ENCODE peak calls at places on chromosomes 16 and 17, in six cellular contexts. F is colonic mucosa, G is A549, H is fibroblast of pulmonary artery, L is foreskin fibroblast, Q is GM12864. B is an unnamed sample.
A peak's percentile ranks its signal among the peaks of the same experiment; 100 is the strongest.

GRCh38 chr17:80793851-80794267 is 197.8 kb upstream of the CHMP6 start:
- DNase-seq in H (peak; percentile 76), L (peak; percentile 24), Q (no peak), G (no peak), F (no peak), B (no peak)

GRCh38 chr17:43068570-43069367 is 43.7 kb downstream of the RND2 start:
- DNase-seq in F (no peak), L (peak; percentile 8), G (peak; percentile 22), Q (no peak), H (peak; percentile 5), B (no peak)

GRCh38 chr17:4739122-4740024 is at the start of the genes CXCL16 and ZMYND15:
- DNase-seq in Q (no peak), H (peak; percentile 20), L (peak; percentile 24), F (peak; percentile 77), G (peak; percentile 39), B (no peak)

GRCh38 chr17:40303009-40303657 is 5.8 kb upstream of the RARA start:
- DNase-seq in G (peak; percentile 71), Q (no peak), H (peak; percentile 83), F (peak; percentile 71), L (peak; percentile 72), B (no peak)

GRCh38 chr16:1398826-1399581 is 15.5 kb downstream of the UNKL start:
- DNase-seq in G (no peak), H (no peak), F (no peak), Q (no peak), L (no peak), B (no peak)

GRCh38 chr17:37037590-37038155 is 88.9 kb downstream of the AATF start:
- DNase-seq in G (no peak), H (no peak), F (no peak), L (no peak), Q (no peak), B (no peak)

GRCh38 chr17:51251010-51251409 is 8.8 kb downstream of the MBTD1 start:
- DNase-seq in H (peak; percentile 28), L (no peak), G (no peak), Q (no peak), F (no peak), B (no peak)

GRCh38 chr16:2299915-2300192 is 31.9 kb upstream of the RNPS1 start:
- DNase-seq in H (no peak), G (no peak), Q (no peak), L (no peak), F (no peak), B (no peak)

GRCh38 chr16:4690946-4691665 is 2.3 kb upstream of the NUDT16L1 start:
- DNase-seq in Q (no peak), H (no peak), F (no peak), G (no peak), L (no peak), B (no peak)

DNA sequence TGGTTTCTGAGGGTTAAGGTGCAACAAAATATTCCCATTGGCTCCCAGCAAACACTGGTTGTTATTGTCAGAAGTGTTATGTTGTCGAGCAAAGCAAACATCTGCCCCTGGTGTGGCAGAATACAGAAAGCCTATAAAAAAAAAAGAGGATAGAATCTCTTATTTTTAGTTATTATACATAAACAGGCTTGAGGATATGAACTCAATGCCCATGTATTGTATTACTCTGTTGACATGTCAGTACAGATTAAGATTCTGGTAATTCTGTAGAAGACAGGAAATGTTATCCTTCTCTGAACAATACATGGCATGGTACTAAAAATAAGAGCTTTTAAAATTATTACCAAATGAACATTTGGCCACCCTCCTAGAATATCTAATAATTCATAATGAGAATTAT is 73.7 kb downstream of the CA4 start:
- DNase-seq in L (no peak), Q (no peak), H (no peak), G (no peak), F (no peak), B (no peak)
- H3K4me3 ChIP-seq in L (no peak overlapping the region), Q (no peak overlapping the region), H (no peak overlapping the region), G (no peak overlapping the region), F (no peak overlapping the region), B (no peak overlapping the region)

DNA sequence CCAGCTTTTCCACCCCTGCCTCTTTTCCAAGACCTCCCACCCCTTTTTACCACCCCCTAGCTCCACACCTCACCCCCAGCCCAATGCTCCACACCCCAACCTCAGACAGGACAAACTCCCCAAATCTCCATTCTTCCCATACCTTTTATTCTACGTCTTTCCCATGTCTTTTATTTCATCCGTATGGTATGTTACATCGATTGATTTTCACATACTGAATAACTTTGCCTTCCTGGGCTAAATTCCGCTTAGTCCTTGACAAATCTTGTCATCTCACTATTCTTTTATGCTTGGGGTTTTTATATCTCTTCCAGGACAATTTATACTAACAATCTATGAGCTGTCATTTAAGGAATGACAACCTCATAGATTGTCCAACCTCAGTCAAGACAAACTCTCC is 46.4 kb downstream of the PITPNM3 start:
- DNase-seq in L (no peak), F (no peak), H (no peak), Q (no peak), G (no peak), B (no peak)
- H3K4me3 ChIP-seq in L (no peak overlapping the region), F (no peak overlapping the region), H (no peak overlapping the region), Q (no peak overlapping the region), G (no peak overlapping the region), B (no peak overlapping the region)

GRCh38 chr16:23196577-23196976 is 14.0 kb downstream of the SCNN1G start:
- DNase-seq in Q (no peak), L (no peak), G (no peak), H (no peak), F (no peak), B (no peak)

GRCh38 chr16:23188911-23189310 is 6.4 kb downstream of the SCNN1G start:
- DNase-seq in Q (no peak), F (no peak), H (no peak), G (no peak), L (no peak), B (no peak)

GRCh38 chr16:23195415-23195978 is 13.0 kb downstream of the SCNN1G start:
- DNase-seq in F (no peak), Q (no peak), G (no peak), H (no peak), L (no peak), B (no peak)

DNA sequence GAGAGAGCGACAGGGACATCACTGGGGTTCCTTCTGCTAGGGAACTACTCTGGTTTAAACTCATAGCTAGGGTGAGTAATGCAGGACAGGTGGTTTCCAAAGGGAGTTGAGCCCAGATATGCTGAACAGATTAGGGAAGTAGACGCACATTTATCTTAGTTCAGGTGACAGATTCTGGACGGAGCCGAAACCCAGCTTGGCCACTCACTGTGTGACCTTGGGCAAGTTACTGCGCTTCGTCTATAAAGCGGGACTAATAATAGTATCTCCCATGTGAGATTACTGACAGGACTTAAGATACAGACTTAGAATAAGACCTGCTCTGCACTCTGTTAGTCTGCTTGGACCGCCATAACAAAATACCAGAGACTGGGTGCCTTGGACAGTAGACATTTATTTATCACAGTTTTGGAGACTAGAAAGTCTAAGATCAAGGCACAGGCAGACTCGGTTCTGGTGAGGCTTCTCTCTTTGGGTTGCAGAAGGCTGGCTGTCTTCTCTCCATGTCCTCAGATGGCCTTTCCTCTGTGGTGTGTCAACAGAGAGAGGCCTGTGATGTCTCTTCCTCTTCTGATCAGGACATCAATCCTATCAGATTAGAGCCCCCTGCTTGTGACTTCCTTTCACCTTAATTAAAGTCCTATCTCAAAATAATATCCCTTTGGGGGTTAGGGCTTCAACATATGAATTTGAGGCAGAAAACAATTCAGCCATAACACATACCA is 12.1 kb downstream of the SCNN1G start:
- DNase-seq in G (no peak), Q (no peak), H (no peak), F (no peak), L (no peak), B (no peak)
- H3K4me3 ChIP-seq in G (no peak overlapping the region), Q (no peak overlapping the region), H (no peak overlapping the region), F (no peak overlapping the region), L (no peak overlapping the region), B (no peak overlapping the region)

GRCh38 chr17:55625516-55625915 is 97.1 kb downstream of the TMEM100 start:
- DNase-seq in F (no peak), H (no peak), G (no peak), Q (no peak), L (no peak), B (no peak)
- H3K4me3 ChIP-seq in F (no peak overlapping the region), H (no peak overlapping the region), G (no peak overlapping the region), Q (no peak overlapping the region), L (no peak overlapping the region), B (no peak overlapping the region)

B was measured in skeletal muscle cell.